ENCODE peak calls at places on chromosomes 2 and 18, in four cellular contexts. M is ovary, D is uterus, G is heart right ventricle. F is an unnamed sample. For H3K4me1, the result is how much of the 10 kb centered on the place peaks cover.

GRCh38 chr2:71939588-71940535 is 207.8 kb downstream of the CYP26B1 start:
- DNase-seq in G (peak), M (no peak), D (no peak), F (no peak)

GRCh38 chr2:219506153-219506801 is 7.6 kb downstream of the GMPPA start:
- DNase-seq in D (no peak), G (no peak), M (no peak), F (no peak)

GRCh38 chr2:58054264-58054663 is 7.7 kb downstream of the VRK2 start:
- DNase-seq in M (no peak), G (no peak), D (no peak), F (no peak)

GRCh38 chr18:52723456-52724065 is 383.6 kb downstream of the DCC start:
- DNase-seq in D (no peak), G (no peak), M (no peak), F (no peak)

GRCh38 chr18:29647700-29648099 is 1394.8 kb downstream of the DSC3 start:
- DNase-seq in D (no peak), G (no peak), M (no peak), F (no peak)

GRCh38 chr2:61743004-61743403 is 110.9 kb downstream of the FAM161A start:
- DNase-seq in G (no peak), M (no peak), D (no peak), F (no peak)

GRCh38 chr2:217142649-217143266 is 282.9 kb upstream of the TNP1 start:
- DNase-seq in M (no peak), D (no peak), G (no peak), F (no peak)

GRCh38 chr2:109393211-109393610 is 220.6 kb downstream of the SEPTIN10 start:
- DNase-seq in D (no peak), M (no peak), G (no peak), F (no peak)

GRCh38 chr18:79789091-79789891 is 8.4 kb upstream of the KCNG2 start:
- DNase-seq in M (no peak), G (no peak), D (no peak), F (no peak)

GRCh38 chr18:44742741-44743311 is 62.1 kb downstream of the SETBP1 start:
- DNase-seq in M (peak), D (peak), G (peak), F (no peak)

GRCh38 chr18:36942264-36942663 is 113.3 kb downstream of the KIAA1328 start:
- DNase-seq in M (no peak), G (no peak), D (no peak), F (no peak)

GRCh38 chr2:8965573-8965972 is 37.9 kb downstream of the MBOAT2 start:
- DNase-seq in D (no peak), G (no peak), M (no peak), F (no peak)

GRCh38 chr2:39411186-39411944 is 25.7 kb downstream of the MAP4K3 start:
- DNase-seq in M (no peak), D (no peak), G (no peak), F (no peak)

GRCh38 chr18:10271481-10271880 is 183.0 kb upstream of the APCDD1 start:
- DNase-seq in M (no peak), G (no peak), D (no peak), F (no peak)

GRCh38 chr2:196183528-196184231 is 12.3 kb upstream of the STK17B start:
- DNase-seq in M (no peak), G (no peak), D (no peak), F (no peak)

GRCh38 chr18:23291456-23292205 is 156.3 kb downstream of the CABLES1 start:
- DNase-seq in G (no peak), M (no peak), D (no peak), F (no peak)

GRCh38 chr2:106106627-106107508 is 87.2 kb downstream of the UXS1 start:
- DNase-seq in G (no peak), D (no peak), M (no peak), F (no peak)

GRCh38 chr18:76258209-76258608 is 236.8 kb downstream of the ZNF516 start:
- DNase-seq in D (no peak), M (no peak), G (no peak), F (no peak)

GRCh38 chr2:205686231-205687017 is 4.1 kb downstream of the NRP2 start:
- DNase-seq in G (no peak), D (no peak), M (no peak), F (peak)

GRCh38 chr2:172931256-172931894 is 144.3 kb upstream of the MAP3K20 start:
- DNase-seq in G (no peak), D (no peak), M (peak), F (no peak)

GRCh38 chr2:219176818-219177593 is at the start of gene CNPPD1:
- DNase-seq in M (peak), D (peak), G (peak), F (peak)

GRCh38 chr2:147408357-147408756 is 436.5 kb upstream of the ACVR2A start:
- DNase-seq in D (no peak), M (no peak), G (no peak), F (no peak)
- H3K4me1 ChIP-seq in D (under half), M (under half), G (under half), F (under half)

GRCh38 chr2:180656455-180656847 is 324.0 kb upstream of the UBE2E3 start:
- DNase-seq in M (no peak), G (no peak), D (no peak), F (no peak)

GRCh38 chr2:180655393-180655792 is 325.0 kb upstream of the UBE2E3 start:
- DNase-seq in M (no peak), G (no peak), D (no peak), F (no peak)

GRCh38 chr2:180653481-180653880 is 326.9 kb upstream of the UBE2E3 start:
- DNase-seq in M (no peak), G (no peak), D (no peak), F (no peak)

GRCh38 chr2:180657054-180657453 is 323.4 kb upstream of the UBE2E3 start:
- DNase-seq in D (no peak), M (no peak), G (no peak), F (no peak)

GRCh38 chr2:180655842-180656454 is 324.5 kb upstream of the UBE2E3 start:
- DNase-seq in D (no peak), M (no peak), G (no peak), F (no peak)
- TF ChIP-seq CTCF in D (no peak), M (no peak), G (no peak), F (no peak)

DNA sequence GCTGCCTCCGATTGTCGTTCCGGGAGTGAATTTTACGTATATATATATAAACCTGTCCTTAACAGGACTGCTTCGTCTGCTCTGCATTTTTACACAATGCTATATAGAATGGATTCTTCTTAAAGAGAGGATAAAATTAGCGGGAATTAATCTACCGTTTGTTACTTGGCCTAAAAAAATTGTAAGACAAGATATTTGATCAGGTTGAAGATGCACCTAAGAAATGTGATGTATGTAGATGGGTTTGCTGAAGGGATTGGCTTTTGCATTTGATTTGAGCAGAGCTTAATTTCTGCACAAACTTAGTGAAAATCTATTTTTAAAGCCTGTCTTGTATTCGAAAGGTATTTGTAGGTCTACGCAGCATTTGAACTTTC is 966 bp downstream of the PPP1CB start:
- DNase-seq in M (no peak), D (no peak), G (no peak), F (no peak)
- H3K4me1 ChIP-seq in M (under half), D (under half), G (under half), F (under half)

DNA sequence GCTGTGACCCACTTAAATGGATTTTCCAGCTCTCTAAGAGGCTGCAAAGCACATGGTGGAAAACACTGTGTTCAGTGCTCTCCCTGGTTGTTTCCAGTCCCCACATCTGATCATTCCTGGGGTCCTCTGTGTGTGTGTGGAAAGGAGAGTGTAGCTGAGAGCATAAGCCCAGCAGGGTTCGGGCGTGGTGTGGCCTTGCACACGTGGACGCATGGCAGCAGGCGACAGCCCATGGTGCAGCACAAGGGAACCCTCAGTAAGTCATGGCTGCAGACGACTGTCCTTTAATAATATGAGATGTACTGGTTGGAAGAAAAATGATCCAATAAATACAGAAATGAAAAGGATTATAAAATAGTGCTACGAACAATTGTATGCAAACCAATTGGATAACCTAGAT is 95.5 kb downstream of the FAM210A start:
- DNase-seq in D (no peak), G (no peak), M (no peak), F (no peak)
- TF ChIP-seq CTCF in D (no peak), G (no peak), M (no peak), F (no peak)

GRCh38 chr2:30272761-30273573 is 41.6 kb downstream of the LBH start:
- DNase-seq in G (no peak), D (no peak), M (no peak), F (no peak)
- H3K4me1 ChIP-seq in G (under half), D (under half), M (under half), F (under half)

GRCh38 chr2:525021-525420 is 152.2 kb downstream of the TMEM18 start:
- DNase-seq in G (no peak), M (no peak), D (no peak), F (no peak)

GRCh38 chr2:526918-527317 is 150.3 kb downstream of the TMEM18 start:
- DNase-seq in M (no peak), G (no peak), D (no peak), F (no peak)

GRCh38 chr2:523698-524270 is 153.4 kb downstream of the TMEM18 start:
- DNase-seq in G (no peak), D (no peak), M (no peak), F (no peak)

GRCh38 chr2:524442-524841 is 152.8 kb downstream of the TMEM18 start:
- DNase-seq in G (no peak), D (no peak), M (no peak), F (no peak)

GRCh38 chr2:525611-526010 is 151.6 kb downstream of the TMEM18 start:
- DNase-seq in M (no peak), D (no peak), G (no peak), F (no peak)
- TF ChIP-seq CTCF in M (no peak), D (no peak), G (no peak), F (no peak)

DNA sequence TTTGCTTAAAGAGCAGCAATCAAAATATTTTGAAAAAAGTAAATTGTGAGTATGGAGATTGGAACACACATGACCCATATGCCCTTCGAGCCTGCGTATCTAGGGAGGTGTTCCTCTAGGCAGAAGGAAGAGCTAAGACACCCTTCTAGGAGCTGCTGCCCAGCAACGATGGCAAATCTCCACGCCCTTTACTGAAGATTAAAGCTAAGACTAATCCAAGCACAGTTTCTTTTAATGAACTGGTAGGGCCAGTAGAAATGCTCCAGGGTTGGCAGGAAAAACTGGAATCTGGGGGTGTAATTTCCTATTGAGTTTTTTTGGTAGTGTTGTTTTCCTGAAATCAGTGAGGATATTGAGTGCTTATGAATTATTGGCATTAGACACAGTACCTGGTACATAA is 712 bp upstream of the SERPINB13 start:
- DNase-seq in M (no peak), G (no peak), D (no peak), F (no peak)
- H3K4me1 ChIP-seq in M (under half), G (under half), D (under half), F (under half)

F was measured in Peyer's patch.